ENCODE peak calls at places on chromosomes 11 and 22, in eight cellular contexts. Y, G, T, D, B, N, H and E are unnamed samples.
A peak's percentile ranks its signal among the peaks of the same experiment; 100 is the strongest.

GRCh38 chr11:87281496-87281895 is 243.8 kb downstream of the TMEM135 start:
- DNase-seq in Y (no peak), G (no peak), T (no peak), D (no peak), B (no peak), N (peak; percentile 93), H (no peak), E (peak; percentile 77)

GRCh38 chr11:12827929-12828812 is 153.9 kb downstream of the TEAD1 start:
- DNase-seq in Y (no peak), G (peak; percentile 37), T (no peak), D (no peak), B (peak; percentile 83), N (peak; percentile 88), H (peak; percentile 84), E (peak; percentile 66)

GRCh38 chr11:133928628-133929059 is 28.1 kb downstream of the IGSF9B start:
- DNase-seq in Y (no peak), G (no peak), T (no peak), D (peak; percentile 63), B (no peak), N (peak; percentile 34), H (peak; percentile 20), E (peak; percentile 10)

GRCh38 chr22:43642807-43643206 is 169.3 kb downstream of the EFCAB6 start:
- DNase-seq in Y (no peak), G (no peak), T (no peak), D (no peak), B (no peak), N (no peak), H (no peak), E (no peak)

GRCh38 chr11:118010738-118011461 is 24.7 kb downstream of the IL10RA start:
- DNase-seq in Y (peak; percentile 56), G (peak; percentile 56), T (no peak), D (no peak), B (peak; percentile 72), N (no peak), H (no peak), E (no peak)

GRCh38 chr22:20803696-20804324 is 29.9 kb downstream of the SERPIND1 start:
- DNase-seq in Y (no peak), G (peak; percentile 60), T (no peak), D (peak; percentile 52), B (no peak), N (peak; percentile 41), H (peak; percentile 11), E (peak; percentile 18)

GRCh38 chr22:47340851-47341436 is 578.5 kb downstream of the TBC1D22A start:
- DNase-seq in Y (no peak), G (no peak), T (no peak), D (no peak), B (no peak), N (no peak), H (no peak), E (no peak)

GRCh38 chr11:35214792-35215193 is 75.8 kb downstream of the CD44 start:
- DNase-seq in Y (no peak), G (no peak), T (no peak), D (no peak), B (no peak), N (peak; percentile 74), H (peak; percentile 100), E (peak; percentile 94)

GRCh38 chr22:46638601-46639431 is 18.6 kb downstream of the GRAMD4 start:
- DNase-seq in Y (no peak), G (no peak), T (no peak), D (no peak), B (no peak), N (no peak), H (no peak), E (no peak)

GRCh38 chr11:88103337-88104206 is 71.7 kb downstream of the RAB38 start:
- DNase-seq in Y (no peak), G (peak; percentile 52), T (no peak), D (no peak), B (peak; percentile 57), N (peak; percentile 21), H (peak; percentile 67), E (peak; percentile 71)

GRCh38 chr22:49966716-49967332 is 6.3 kb downstream of the PIM3 start:
- DNase-seq in Y (peak; percentile 34), G (peak; percentile 42), T (no peak), D (peak; percentile 46), B (no peak), N (peak; percentile 52), H (no peak), E (no peak)

GRCh38 chr11:12983331-12983730 is 25.8 kb upstream of the RASSF10 start:
- DNase-seq in Y (no peak), G (no peak), T (no peak), D (no peak), B (no peak), N (no peak), H (no peak), E (no peak)

GRCh38 chr11:47469411-47470179 is 20.7 kb upstream of the RAPSN start:
- DNase-seq in Y (no peak), G (no peak), T (no peak), D (no peak), B (no peak), N (no peak), H (no peak), E (no peak)

GRCh38 chr11:61769169-61769920 is 16.9 kb downstream of the MYRF start:
- DNase-seq in Y (no peak), G (no peak), T (no peak), D (no peak), B (no peak), N (peak; percentile 49), H (peak; percentile 50), E (no peak)

GRCh38 chr11:35047179-35047578 is 91.8 kb upstream of the CD44 start:
- DNase-seq in Y (no peak), G (no peak), T (no peak), D (peak; percentile 70), B (no peak), N (no peak), H (no peak), E (no peak)

GRCh38 chr11:76782526-76783293 is 446 bp upstream of the TSKU start:
- DNase-seq in Y (peak; percentile 91), G (peak; percentile 92), T (no peak), D (no peak), B (peak; percentile 91), N (peak; percentile 98), H (peak; percentile 98), E (peak; percentile 75)

GRCh38 chr11:62851807-62852522 is 12.6 kb upstream of the WDR74 start:
- DNase-seq in Y (no peak), G (no peak), T (no peak), D (no peak), B (no peak), N (no peak), H (no peak), E (no peak)

GRCh38 chr11:80620867-80621266 is 1180.0 kb upstream of the TENM4 start:
- DNase-seq in Y (no peak), G (no peak), T (no peak), D (no peak), B (no peak), N (no peak), H (no peak), E (no peak)

GRCh38 chr11:46373787-46374740 is 7.4 kb upstream of the MDK start:
- DNase-seq in Y (no peak), G (no peak), T (no peak), D (no peak), B (no peak), N (no peak), H (no peak), E (no peak)

GRCh38 chr22:36636916-36637315 is 66.6 kb downstream of the CACNG2 start:
- DNase-seq in Y (no peak), G (no peak), T (no peak), D (no peak), B (no peak), N (no peak), H (no peak), E (no peak)

GRCh38 chr22:36643033-36643432 is 60.5 kb downstream of the CACNG2 start:
- DNase-seq in Y (no peak), G (no peak), T (no peak), D (no peak), B (no peak), N (no peak), H (no peak), E (no peak)

GRCh38 chr22:36640106-36640672 is 63.4 kb downstream of the CACNG2 start:
- DNase-seq in Y (no peak), G (no peak), T (no peak), D (no peak), B (no peak), N (no peak), H (no peak), E (peak; percentile 9)

GRCh38 chr22:36644333-36644757 is 59.2 kb downstream of the CACNG2 start:
- DNase-seq in Y (no peak), G (peak; percentile 33), T (no peak), D (no peak), B (peak; percentile 56), N (peak; percentile 86), H (peak; percentile 86), E (peak; percentile 91)

GRCh38 chr22:36641902-36642640 is 61.5 kb downstream of the CACNG2 start:
- DNase-seq in Y (no peak), G (no peak), T (no peak), D (no peak), B (no peak), N (peak; percentile 55), H (peak; percentile 32), E (peak; percentile 90)
- H3K27me3 ChIP-seq in Y (peaks cover 83% of the 10 kb centered on the region), G (no peaks in the 10 kb centered on the region), T (no peaks in the 10 kb centered on the region), D (peaks cover 5% of the 10 kb centered on the region), B (peaks cover 86% of the 10 kb centered on the region), N (peaks cover 43% of the 10 kb centered on the region), H (peaks cover 3% of the 10 kb centered on the region), E (peaks cover 14% of the 10 kb centered on the region)

GRCh38 chr11:69425895-69426544 is 55.4 kb upstream of the LINC01488 start:
- DNase-seq in Y (no peak), G (no peak), T (no peak), D (no peak), B (no peak), N (no peak), H (no peak), E (no peak)
- H3K4me3 ChIP-seq in Y (no peak overlapping the region), G (no peak overlapping the region), T (no peak overlapping the region), D (no peak overlapping the region), B (no peak overlapping the region), N (no peak overlapping the region), H (no peak overlapping the region), E (no peak overlapping the region)

GRCh38 chr11:2142300-2142759 is 3.1 kb upstream of the IGF2 start:
- DNase-seq in Y (no peak), G (no peak), T (no peak), D (no peak), B (no peak), N (peak; percentile 88), H (peak; percentile 14), E (peak; percentile 73)

GRCh38 chr11:2146051-2146450 is 6.9 kb upstream of the IGF2 start:
- DNase-seq in Y (no peak), G (no peak), T (no peak), D (no peak), B (no peak), N (no peak), H (no peak), E (no peak)

GRCh38 chr11:2142762-2143202 is 3.6 kb upstream of the IGF2 start:
- DNase-seq in Y (no peak), G (no peak), T (no peak), D (no peak), B (no peak), N (peak; percentile 72), H (peak; percentile 22), E (peak; percentile 86)

GRCh38 chr11:2144549-2145220 is 5.5 kb upstream of the IGF2 start:
- DNase-seq in Y (no peak), G (no peak), T (no peak), D (no peak), B (no peak), N (no peak), H (no peak), E (no peak)

GRCh38 chr11:2143652-2144548 is 4.7 kb upstream of the IGF2 start:
- DNase-seq in Y (no peak), G (no peak), T (no peak), D (no peak), B (no peak), N (peak; percentile 58), H (no peak), E (no peak)
- H3K27me3 ChIP-seq in Y (peaks cover 99% of the 10 kb centered on the region), G (no peaks in the 10 kb centered on the region), T (peaks cover 50% of the 10 kb centered on the region), D (peaks cover 42% of the 10 kb centered on the region), B (peaks cover 86% of the 10 kb centered on the region), N (peaks cover 55% of the 10 kb centered on the region), H (peaks cover 44% of the 10 kb centered on the region), E (peaks cover 54% of the 10 kb centered on the region)

GRCh38 chr22:33321466-33321865 is 263.3 kb upstream of the SYN3 start:
- DNase-seq in Y (no peak), G (no peak), T (no peak), D (no peak), B (no peak), N (no peak), H (no peak), E (no peak)
- H3K4me3 ChIP-seq in Y (no peak overlapping the region), G (no peak overlapping the region), T (no peak overlapping the region), D (no peak overlapping the region), B (no peak overlapping the region), N (no peak overlapping the region), H (no peak overlapping the region), E (no peak overlapping the region)